ENCODE peak calls at places on chromosomes 2 and 18, in ten cellular contexts. S is ELR; K is mesenteric fat pad; G is neural crest cell; H is activated CD4-positive, alpha-beta T cell treated with anti-CD3 and anti-CD28 coated beads, Interleukin-2, amount 10 ng/mL, durations not matched to agents 7 days and 5 days; E is effector CD8-positive, alpha-beta T cell; R is WTC11; D is astrocyte of the spinal cord; Z is esophagus squamous epithelium; W is ELF-1. J is an unnamed sample.

GRCh38 chr2:170031288-170031687 is 146.7 kb upstream of the MYO3B start:
- DNase-seq in S (no peak), K (no peak), G (no peak), H (no peak), E (no peak), R (no peak), D (no peak), Z (no peak), W (no peak), J (no peak)

GRCh38 chr2:215881582-215881981 is 131.8 kb downstream of the MREG start:
- DNase-seq in S (peak), K (no peak), G (no peak), H (no peak), E (no peak), R (no peak), D (no peak), Z (no peak), W (no peak), J (no peak)

GRCh38 chr2:100691846-100692245 is 128.1 kb upstream of the NPAS2 start:
- DNase-seq in S (no peak), K (no peak), G (no peak), H (no peak), E (no peak), R (no peak), D (no peak), Z (no peak), W (no peak), J (no peak)

GRCh38 chr2:147511491-147511948 is 333.3 kb upstream of the ACVR2A start:
- DNase-seq in S (no peak), K (no peak), G (no peak), H (peak), E (no peak), R (no peak), D (no peak), Z (no peak), W (no peak), J (no peak)

GRCh38 chr18:35683021-35683420 is 101.5 kb downstream of the GALNT1 start:
- DNase-seq in S (no peak), K (no peak), G (no peak), H (no peak), E (no peak), R (no peak), D (peak), Z (no peak), W (no peak), J (no peak)

GRCh38 chr18:67483237-67483636 is 33.3 kb downstream of the DSEL start:
- DNase-seq in S (no peak), K (no peak), G (no peak), H (no peak), E (no peak), R (no peak), D (no peak), Z (no peak), W (no peak), J (no peak)

GRCh38 chr2:144515694-144516416 is 4.1 kb downstream of the ZEB2 start:
- DNase-seq in S (peak), K (no peak), G (no peak), H (peak), E (no peak), R (no peak), D (peak), Z (no peak), W (no peak), J (no peak)

GRCh38 chr2:45168731-45169338 is 159.6 kb upstream of the SIX2 start:
- DNase-seq in S (peak), K (no peak), G (peak), H (no peak), E (no peak), R (peak), D (peak), Z (no peak), W (peak), J (no peak)

GRCh38 chr2:45469314-45470099 is 141.6 kb downstream of the SRBD1 start:
- DNase-seq in S (no peak), K (no peak), G (no peak), H (no peak), E (no peak), R (no peak), D (no peak), Z (no peak), W (no peak), J (no peak)

GRCh38 chr2:135072125-135072997 is 20.3 kb downstream of the RAB3GAP1 start:
- DNase-seq in S (peak), K (no peak), G (no peak), H (no peak), E (no peak), R (no peak), D (peak), Z (no peak), W (no peak), J (no peak)

GRCh38 chr2:105701042-105701441 is 43.7 kb upstream of the NCK2 start:
- DNase-seq in S (no peak), K (no peak), G (no peak), H (no peak), E (no peak), R (no peak), D (no peak), Z (no peak), W (no peak), J (no peak)

J was measured in cardiac septum.